ENCODE peak calls at places on chromosomes 12 and 14, in six cellular contexts. O, W, E, J, N and D are unnamed samples.

GRCh38 chr12:42372154-42372791 is 46.3 kb downstream of the PPHLN1 start:
- DNase-seq in O (peak), W (peak), E (no peak), J (peak), N (peak), D (peak)

GRCh38 chr14:77612011-77612620 is 4.3 kb downstream of the SPTLC2 start:
- DNase-seq in O (no peak), W (no peak), E (no peak), J (no peak), N (no peak), D (no peak)

GRCh38 chr12:40063424-40063823 is 42.5 kb downstream of the SLC2A13 start:
- DNase-seq in O (no peak), W (no peak), E (no peak), J (no peak), N (no peak), D (no peak)

GRCh38 chr12:80509781-80510556 is 65.9 kb downstream of the PTPRQ start:
- DNase-seq in O (no peak), W (no peak), E (peak), J (no peak), N (no peak), D (no peak)

GRCh38 chr14:69895109-69895508 is 15.9 kb downstream of the SMOC1 start:
- DNase-seq in O (peak), W (no peak), E (no peak), J (no peak), N (no peak), D (no peak)

GRCh38 chr12:127165567-127166392 is 1101.2 kb upstream of the TMEM132C start:
- DNase-seq in O (peak), W (peak), E (peak), J (peak), N (peak), D (peak)

GRCh38 chr12:70982991-70983390 is 62.5 kb upstream of the PTPRR start:
- DNase-seq in O (no peak), W (no peak), E (no peak), J (no peak), N (no peak), D (no peak)

GRCh38 chr14:39977198-39977597 is 545.0 kb upstream of the FBXO33 start:
- DNase-seq in O (no peak), W (no peak), E (no peak), J (no peak), N (no peak), D (no peak)

GRCh38 chr14:56452989-56453388 is 126.6 kb upstream of the TMEM260 start:
- DNase-seq in O (no peak), W (no peak), E (no peak), J (no peak), N (no peak), D (no peak)